ENCODE peak calls at places on chromosomes 11 and 22, in seven cellular contexts. One of them, this sample, is unnamed.

GRCh38 chr11:59668188-59668949 is 468 bp downstream of the PATL1 start:
- DNase-seq in body of pancreas: peak
- DNase-seq in EH: peak
- DNase-seq in NCI-H2081 treated with DMSO at 0.1 percent for 48 hours: no peak
- DNase-seq in AG20443: peak
- DNase-seq in NCI-H2029 treated with DMSO at 0.1 percent for 48 hours: no peak
- DNase-seq in H54: peak
- DNase-seq in this sample: peak

GRCh38 chr11:122074022-122074421 is 42.0 kb downstream of the BLID start:
- DNase-seq in body of pancreas: no peak
- DNase-seq in EH: no peak
- DNase-seq in NCI-H2081 treated with DMSO at 0.1 percent for 48 hours: no peak
- DNase-seq in AG20443: peak
- DNase-seq in NCI-H2029 treated with DMSO at 0.1 percent for 48 hours: no peak
- DNase-seq in H54: no peak
- DNase-seq in this sample: no peak

GRCh38 chr11:78730267-78730824 is 155.7 kb upstream of the NARS2 start:
- DNase-seq in body of pancreas: no peak
- DNase-seq in EH: no peak
- DNase-seq in NCI-H2081 treated with DMSO at 0.1 percent for 48 hours: no peak
- DNase-seq in AG20443: no peak
- DNase-seq in NCI-H2029 treated with DMSO at 0.1 percent for 48 hours: no peak
- DNase-seq in H54: no peak
- DNase-seq in this sample: no peak

GRCh38 chr11:114061053-114062049 is 1.8 kb downstream of the ZBTB16 start:
- DNase-seq in body of pancreas: peak
- DNase-seq in EH: no peak
- DNase-seq in NCI-H2081 treated with DMSO at 0.1 percent for 48 hours: no peak
- DNase-seq in AG20443: peak
- DNase-seq in NCI-H2029 treated with DMSO at 0.1 percent for 48 hours: no peak
- DNase-seq in H54: no peak
- DNase-seq in this sample: no peak

GRCh38 chr11:65903068-65903481 is 2.9 kb upstream of the FOSL1 start:
- DNase-seq in body of pancreas: no peak
- DNase-seq in EH: peak
- DNase-seq in NCI-H2081 treated with DMSO at 0.1 percent for 48 hours: no peak
- DNase-seq in AG20443: peak
- DNase-seq in NCI-H2029 treated with DMSO at 0.1 percent for 48 hours: no peak
- DNase-seq in H54: no peak
- DNase-seq in this sample: no peak

GRCh38 chr11:95134491-95134890 is 44.8 kb downstream of the ENDOD1 start:
- DNase-seq in body of pancreas: no peak
- DNase-seq in EH: peak
- DNase-seq in NCI-H2081 treated with DMSO at 0.1 percent for 48 hours: no peak
- DNase-seq in AG20443: peak
- DNase-seq in NCI-H2029 treated with DMSO at 0.1 percent for 48 hours: no peak
- DNase-seq in H54: no peak
- DNase-seq in this sample: no peak

GRCh38 chr22:37279469-37279868 is 2.8 kb upstream of the CYTH4 start:
- DNase-seq in body of pancreas: no peak
- DNase-seq in EH: peak
- DNase-seq in NCI-H2081 treated with DMSO at 0.1 percent for 48 hours: no peak
- DNase-seq in AG20443: no peak
- DNase-seq in NCI-H2029 treated with DMSO at 0.1 percent for 48 hours: no peak
- DNase-seq in H54: no peak
- DNase-seq in this sample: no peak

GRCh38 chr11:45974806-45975205 is 52.4 kb downstream of the LARGE2 start:
- DNase-seq in body of pancreas: no peak
- DNase-seq in EH: peak
- DNase-seq in NCI-H2081 treated with DMSO at 0.1 percent for 48 hours: no peak
- DNase-seq in AG20443: peak
- DNase-seq in NCI-H2029 treated with DMSO at 0.1 percent for 48 hours: no peak
- DNase-seq in H54: no peak
- DNase-seq in this sample: no peak

GRCh38 chr11:68107689-68108088 is 13.5 kb downstream of the CHKA start:
- DNase-seq in body of pancreas: no peak
- DNase-seq in EH: no peak
- DNase-seq in NCI-H2081 treated with DMSO at 0.1 percent for 48 hours: no peak
- DNase-seq in AG20443: no peak
- DNase-seq in NCI-H2029 treated with DMSO at 0.1 percent for 48 hours: no peak
- DNase-seq in H54: no peak
- DNase-seq in this sample: peak

GRCh38 chr22:37075046-37075445 is 23.5 kb downstream of the KCTD17 start:
- DNase-seq in body of pancreas: no peak
- DNase-seq in EH: no peak
- DNase-seq in NCI-H2081 treated with DMSO at 0.1 percent for 48 hours: no peak
- DNase-seq in AG20443: no peak
- DNase-seq in NCI-H2029 treated with DMSO at 0.1 percent for 48 hours: no peak
- DNase-seq in H54: no peak
- DNase-seq in this sample: no peak

GRCh38 chr22:26718905-26719304 is 61.5 kb downstream of the MIAT start:
- DNase-seq in body of pancreas: no peak
- DNase-seq in EH: peak
- DNase-seq in NCI-H2081 treated with DMSO at 0.1 percent for 48 hours: no peak
- DNase-seq in AG20443: peak
- DNase-seq in NCI-H2029 treated with DMSO at 0.1 percent for 48 hours: no peak
- DNase-seq in H54: peak
- DNase-seq in this sample: no peak

GRCh38 chr11:9574556-9574805 is 1.0 kb downstream of the WEE1 start:
- DNase-seq in body of pancreas: no peak
- DNase-seq in EH: peak
- DNase-seq in NCI-H2081 treated with DMSO at 0.1 percent for 48 hours: no peak
- DNase-seq in AG20443: peak
- DNase-seq in NCI-H2029 treated with DMSO at 0.1 percent for 48 hours: no peak
- DNase-seq in H54: no peak
- DNase-seq in this sample: no peak

GRCh38 chr11:34417203-34417602 is 21.5 kb upstream of the CAT start:
- DNase-seq in body of pancreas: no peak
- DNase-seq in EH: no peak
- DNase-seq in NCI-H2081 treated with DMSO at 0.1 percent for 48 hours: no peak
- DNase-seq in AG20443: no peak
- DNase-seq in NCI-H2029 treated with DMSO at 0.1 percent for 48 hours: no peak
- DNase-seq in H54: no peak
- DNase-seq in this sample: no peak

GRCh38 chr22:33952776-33953175 is 32.5 kb upstream of the LARGE1 start:
- DNase-seq in body of pancreas: no peak
- DNase-seq in EH: no peak
- DNase-seq in NCI-H2081 treated with DMSO at 0.1 percent for 48 hours: no peak
- DNase-seq in AG20443: no peak
- DNase-seq in NCI-H2029 treated with DMSO at 0.1 percent for 48 hours: no peak
- DNase-seq in H54: no peak
- DNase-seq in this sample: no peak

GRCh38 chr11:2777871-2778629 is 78.3 kb upstream of the KCNQ1OT1 start:
- DNase-seq in body of pancreas: peak
- DNase-seq in EH: no peak
- DNase-seq in NCI-H2081 treated with DMSO at 0.1 percent for 48 hours: no peak
- DNase-seq in AG20443: no peak
- DNase-seq in NCI-H2029 treated with DMSO at 0.1 percent for 48 hours: no peak
- DNase-seq in H54: no peak
- DNase-seq in this sample: peak

GRCh38 chr11:93198221-93198650 is 445 bp upstream of the SLC36A4 start:
- DNase-seq in body of pancreas: no peak
- DNase-seq in EH: peak
- DNase-seq in NCI-H2081 treated with DMSO at 0.1 percent for 48 hours: no peak
- DNase-seq in AG20443: no peak
- DNase-seq in NCI-H2029 treated with DMSO at 0.1 percent for 48 hours: no peak
- DNase-seq in H54: no peak
- DNase-seq in this sample: no peak

GRCh38 chr11:1826552-1827094 is 8.2 kb upstream of the SYT8 start:
- DNase-seq in body of pancreas: peak
- DNase-seq in EH: peak
- DNase-seq in NCI-H2081 treated with DMSO at 0.1 percent for 48 hours: no peak
- DNase-seq in AG20443: peak
- DNase-seq in NCI-H2029 treated with DMSO at 0.1 percent for 48 hours: no peak
- DNase-seq in H54: peak
- DNase-seq in this sample: peak

GRCh38 chr11:926341-926916 is 759 bp downstream of the AP2A2 start:
- DNase-seq in body of pancreas: peak
- DNase-seq in EH: peak
- DNase-seq in NCI-H2081 treated with DMSO at 0.1 percent for 48 hours: no peak
- DNase-seq in AG20443: peak
- DNase-seq in NCI-H2029 treated with DMSO at 0.1 percent for 48 hours: no peak
- DNase-seq in H54: peak
- DNase-seq in this sample: peak

GRCh38 chr22:26617251-26618199 is at the start of gene CRYBB1:
- DNase-seq in body of pancreas: no peak
- DNase-seq in EH: peak
- DNase-seq in NCI-H2081 treated with DMSO at 0.1 percent for 48 hours: no peak
- DNase-seq in AG20443: peak
- DNase-seq in NCI-H2029 treated with DMSO at 0.1 percent for 48 hours: no peak
- DNase-seq in H54: no peak
- DNase-seq in this sample: no peak

GRCh38 chr11:2826679-2827056 is 58.9 kb downstream of the CDKN1C start:
- DNase-seq in body of pancreas: no peak
- DNase-seq in EH: no peak
- DNase-seq in NCI-H2081 treated with DMSO at 0.1 percent for 48 hours: no peak
- DNase-seq in AG20443: no peak
- DNase-seq in NCI-H2029 treated with DMSO at 0.1 percent for 48 hours: no peak
- DNase-seq in H54: peak
- DNase-seq in this sample: no peak

GRCh38 chr22:22916952-22917290 is 29.3 kb downstream of the IGLL5 start:
- DNase-seq in body of pancreas: no peak
- DNase-seq in EH: no peak
- DNase-seq in NCI-H2081 treated with DMSO at 0.1 percent for 48 hours: no peak
- DNase-seq in AG20443: no peak
- DNase-seq in NCI-H2029 treated with DMSO at 0.1 percent for 48 hours: no peak
- DNase-seq in H54: no peak
- DNase-seq in this sample: no peak

GRCh38 chr11:70727899-70728620 is 329.7 kb downstream of the CTTN start:
- DNase-seq in body of pancreas: no peak
- DNase-seq in EH: no peak
- DNase-seq in NCI-H2081 treated with DMSO at 0.1 percent for 48 hours: no peak
- DNase-seq in AG20443: no peak
- DNase-seq in NCI-H2029 treated with DMSO at 0.1 percent for 48 hours: no peak
- DNase-seq in H54: no peak
- DNase-seq in this sample: no peak

GRCh38 chr11:76048763-76049162 is 157.5 kb downstream of the WNT11 start:
- DNase-seq in body of pancreas: peak
- DNase-seq in EH: no peak
- DNase-seq in NCI-H2081 treated with DMSO at 0.1 percent for 48 hours: no peak
- DNase-seq in AG20443: no peak
- DNase-seq in NCI-H2029 treated with DMSO at 0.1 percent for 48 hours: peak
- DNase-seq in H54: no peak
- DNase-seq in this sample: no peak

GRCh38 chr22:50695421-50696250 is 23.0 kb downstream of the SHANK3 start:
- DNase-seq in body of pancreas: no peak
- DNase-seq in EH: no peak
- DNase-seq in NCI-H2081 treated with DMSO at 0.1 percent for 48 hours: no peak
- DNase-seq in AG20443: no peak
- DNase-seq in NCI-H2029 treated with DMSO at 0.1 percent for 48 hours: peak
- DNase-seq in H54: no peak
- DNase-seq in this sample: no peak

GRCh38 chr11:35166369-35167360 is 27.7 kb downstream of the CD44 start:
- DNase-seq in body of pancreas: no peak
- DNase-seq in EH: peak
- DNase-seq in NCI-H2081 treated with DMSO at 0.1 percent for 48 hours: no peak
- DNase-seq in AG20443: peak
- DNase-seq in NCI-H2029 treated with DMSO at 0.1 percent for 48 hours: no peak
- DNase-seq in H54: peak
- DNase-seq in this sample: no peak

GRCh38 chr11:69620663-69621290 is 20.2 kb upstream of the CCND1 start:
- DNase-seq in body of pancreas: no peak
- DNase-seq in EH: no peak
- DNase-seq in NCI-H2081 treated with DMSO at 0.1 percent for 48 hours: no peak
- DNase-seq in AG20443: no peak
- DNase-seq in NCI-H2029 treated with DMSO at 0.1 percent for 48 hours: no peak
- DNase-seq in H54: no peak
- DNase-seq in this sample: no peak

GRCh38 chr22:20613301-20613700 is 105.9 kb downstream of the MED15 start:
- DNase-seq in body of pancreas: no peak
- DNase-seq in EH: no peak
- DNase-seq in NCI-H2081 treated with DMSO at 0.1 percent for 48 hours: no peak
- DNase-seq in AG20443: no peak
- DNase-seq in NCI-H2029 treated with DMSO at 0.1 percent for 48 hours: no peak
- DNase-seq in H54: no peak
- DNase-seq in this sample: no peak

GRCh38 chr22:33274214-33274828 is 216.1 kb upstream of the SYN3 start:
- DNase-seq in body of pancreas: peak
- DNase-seq in EH: peak
- DNase-seq in NCI-H2081 treated with DMSO at 0.1 percent for 48 hours: no peak
- DNase-seq in AG20443: no peak
- DNase-seq in NCI-H2029 treated with DMSO at 0.1 percent for 48 hours: no peak
- DNase-seq in H54: peak
- DNase-seq in this sample: peak

GRCh38 chr11:73072935-73073481 is 69.1 kb downstream of the FCHSD2 start:
- DNase-seq in body of pancreas: no peak
- DNase-seq in EH: peak
- DNase-seq in NCI-H2081 treated with DMSO at 0.1 percent for 48 hours: no peak
- DNase-seq in AG20443: peak
- DNase-seq in NCI-H2029 treated with DMSO at 0.1 percent for 48 hours: peak
- DNase-seq in H54: no peak
- DNase-seq in this sample: peak

GRCh38 chr22:46546466-46547178 is 9.2 kb upstream of the CELSR1 start:
- DNase-seq in body of pancreas: peak
- DNase-seq in EH: peak
- DNase-seq in NCI-H2081 treated with DMSO at 0.1 percent for 48 hours: no peak
- DNase-seq in AG20443: peak
- DNase-seq in NCI-H2029 treated with DMSO at 0.1 percent for 48 hours: no peak
- DNase-seq in H54: no peak
- DNase-seq in this sample: no peak

GRCh38 chr22:35150163-35151107 is 84.5 kb downstream of the ISX start:
- DNase-seq in body of pancreas: peak
- DNase-seq in EH: peak
- DNase-seq in NCI-H2081 treated with DMSO at 0.1 percent for 48 hours: no peak
- DNase-seq in AG20443: peak
- DNase-seq in NCI-H2029 treated with DMSO at 0.1 percent for 48 hours: no peak
- DNase-seq in H54: no peak
- DNase-seq in this sample: peak

GRCh38 chr11:66888282-66888681 is 31.4 kb downstream of the LRFN4 start:
- DNase-seq in body of pancreas: no peak
- DNase-seq in EH: no peak
- DNase-seq in NCI-H2081 treated with DMSO at 0.1 percent for 48 hours: no peak
- DNase-seq in AG20443: no peak
- DNase-seq in NCI-H2029 treated with DMSO at 0.1 percent for 48 hours: no peak
- DNase-seq in H54: no peak
- DNase-seq in this sample: no peak

GRCh38 chr22:28328751-28329150 is 350.9 kb downstream of the TTC28 start:
- DNase-seq in body of pancreas: no peak
- DNase-seq in EH: no peak
- DNase-seq in NCI-H2081 treated with DMSO at 0.1 percent for 48 hours: no peak
- DNase-seq in AG20443: no peak
- DNase-seq in NCI-H2029 treated with DMSO at 0.1 percent for 48 hours: no peak
- DNase-seq in H54: no peak
- DNase-seq in this sample: no peak

GRCh38 chr22:26797910-26798309 is 140.5 kb downstream of the MIAT start:
- DNase-seq in body of pancreas: no peak
- DNase-seq in EH: no peak
- DNase-seq in NCI-H2081 treated with DMSO at 0.1 percent for 48 hours: no peak
- DNase-seq in AG20443: no peak
- DNase-seq in NCI-H2029 treated with DMSO at 0.1 percent for 48 hours: no peak
- DNase-seq in H54: no peak
- DNase-seq in this sample: no peak

GRCh38 chr22:31425331-31426050 is 26.1 kb downstream of the DRG1 start:
- DNase-seq in body of pancreas: no peak
- DNase-seq in EH: peak
- DNase-seq in NCI-H2081 treated with DMSO at 0.1 percent for 48 hours: no peak
- DNase-seq in AG20443: no peak
- DNase-seq in NCI-H2029 treated with DMSO at 0.1 percent for 48 hours: no peak
- DNase-seq in H54: no peak
- DNase-seq in this sample: no peak

GRCh38 chr11:108752297-108752751 is 87.5 kb downstream of the DDX10 start:
- DNase-seq in body of pancreas: no peak
- DNase-seq in EH: no peak
- DNase-seq in NCI-H2081 treated with DMSO at 0.1 percent for 48 hours: no peak
- DNase-seq in AG20443: no peak
- DNase-seq in NCI-H2029 treated with DMSO at 0.1 percent for 48 hours: no peak
- DNase-seq in H54: no peak
- DNase-seq in this sample: no peak

GRCh38 chr11:2468363-2469240 is 23.8 kb downstream of the KCNQ1 start:
- DNase-seq in body of pancreas: no peak
- DNase-seq in EH: no peak
- DNase-seq in NCI-H2081 treated with DMSO at 0.1 percent for 48 hours: no peak
- DNase-seq in AG20443: peak
- DNase-seq in NCI-H2029 treated with DMSO at 0.1 percent for 48 hours: no peak
- DNase-seq in H54: no peak
- DNase-seq in this sample: peak